ENCODE peak calls at places on chromosomes 2 and 18, in five cellular contexts. One of them, this sample, is unnamed.

GRCh38 chr18:61335737-61336555 is 2.7 kb downstream of the CDH20 start:
- DNase-seq in mesendoderm: peak
- DNase-seq in H9: no peak
- DNase-seq in PC-3: no peak
- DNase-seq in fibroblast of lung: no peak
- DNase-seq in this sample: no peak

GRCh38 chr18:73614812-73615211 is 532.8 kb downstream of the FBXO15 start:
- DNase-seq in mesendoderm: no peak
- DNase-seq in H9: no peak
- DNase-seq in PC-3: peak
- DNase-seq in fibroblast of lung: peak
- DNase-seq in this sample: peak

GRCh38 chr2:26630669-26631360 is 10.4 kb downstream of the CIB4 start:
- DNase-seq in mesendoderm: peak
- DNase-seq in H9: peak
- DNase-seq in PC-3: peak
- DNase-seq in fibroblast of lung: no peak
- DNase-seq in this sample: peak

GRCh38 chr18:59861009-59861408 is 38.8 kb upstream of the PMAIP1 start:
- DNase-seq in mesendoderm: no peak
- DNase-seq in H9: no peak
- DNase-seq in PC-3: no peak
- DNase-seq in fibroblast of lung: no peak
- DNase-seq in this sample: no peak

GRCh38 chr18:7273301-7273911 is 42.5 kb downstream of the LRRC30 start:
- DNase-seq in mesendoderm: peak
- DNase-seq in H9: no peak
- DNase-seq in PC-3: peak
- DNase-seq in fibroblast of lung: peak
- DNase-seq in this sample: no peak

GRCh38 chr2:64952113-64952895 is 36.9 kb upstream of the SLC1A4 start:
- DNase-seq in mesendoderm: no peak
- DNase-seq in H9: no peak
- DNase-seq in PC-3: no peak
- DNase-seq in fibroblast of lung: no peak
- DNase-seq in this sample: no peak

GRCh38 chr2:144943986-144944385 is 424.1 kb upstream of the ZEB2 start:
- DNase-seq in mesendoderm: no peak
- DNase-seq in H9: no peak
- DNase-seq in PC-3: peak
- DNase-seq in fibroblast of lung: peak
- DNase-seq in this sample: no peak

GRCh38 chr2:30511122-30512083 is 64.4 kb downstream of the LCLAT1 start:
- DNase-seq in mesendoderm: peak
- DNase-seq in H9: no peak
- DNase-seq in PC-3: peak
- DNase-seq in fibroblast of lung: peak
- DNase-seq in this sample: no peak

GRCh38 chr2:8525582-8526402 is 156.1 kb upstream of the ID2 start:
- DNase-seq in mesendoderm: peak
- DNase-seq in H9: peak
- DNase-seq in PC-3: peak
- DNase-seq in fibroblast of lung: peak
- DNase-seq in this sample: no peak

GRCh38 chr2:236176417-236176816 is 8.2 kb upstream of the GBX2 start:
- DNase-seq in mesendoderm: peak
- DNase-seq in H9: no peak
- DNase-seq in PC-3: peak
- DNase-seq in fibroblast of lung: peak
- DNase-seq in this sample: no peak

GRCh38 chr2:152376385-152376784 is 41.4 kb downstream of the FMNL2 start:
- DNase-seq in mesendoderm: peak
- DNase-seq in H9: no peak
- DNase-seq in PC-3: peak
- DNase-seq in fibroblast of lung: no peak
- DNase-seq in this sample: peak

GRCh38 chr2:156399224-156399949 is 36.8 kb upstream of the GPD2 start:
- DNase-seq in mesendoderm: peak
- DNase-seq in H9: peak
- DNase-seq in PC-3: peak
- DNase-seq in fibroblast of lung: peak
- DNase-seq in this sample: no peak

GRCh38 chr2:120558892-120559291 is 176.8 kb upstream of the GLI2 start:
- DNase-seq in mesendoderm: no peak
- DNase-seq in H9: no peak
- DNase-seq in PC-3: no peak
- DNase-seq in fibroblast of lung: no peak
- DNase-seq in this sample: no peak

GRCh38 chr2:106097370-106098000 is 96.6 kb downstream of the UXS1 start:
- DNase-seq in mesendoderm: peak
- DNase-seq in H9: no peak
- DNase-seq in PC-3: no peak
- DNase-seq in fibroblast of lung: no peak
- DNase-seq in this sample: no peak

GRCh38 chr2:113012436-113013335 is 7.4 kb downstream of the IL36A start:
- DNase-seq in mesendoderm: no peak
- DNase-seq in H9: no peak
- DNase-seq in PC-3: peak
- DNase-seq in fibroblast of lung: no peak
- DNase-seq in this sample: peak

GRCh38 chr2:241274127-241274526 is 41.3 kb downstream of the HDLBP start:
- DNase-seq in mesendoderm: peak
- DNase-seq in H9: peak
- DNase-seq in PC-3: no peak
- DNase-seq in fibroblast of lung: no peak
- DNase-seq in this sample: no peak

GRCh38 chr18:22765889-22766288 is 167.2 kb upstream of the RBBP8 start:
- DNase-seq in mesendoderm: no peak
- DNase-seq in H9: no peak
- DNase-seq in PC-3: no peak
- DNase-seq in fibroblast of lung: peak
- DNase-seq in this sample: no peak

GRCh38 chr2:55581435-55581834 is 36.0 kb downstream of the PPP4R3B start:
- DNase-seq in mesendoderm: peak
- DNase-seq in H9: no peak
- DNase-seq in PC-3: peak
- DNase-seq in fibroblast of lung: no peak
- DNase-seq in this sample: no peak

GRCh38 chr2:222257645-222258044 is 41.2 kb downstream of the PAX3 start:
- DNase-seq in mesendoderm: no peak
- DNase-seq in H9: no peak
- DNase-seq in PC-3: no peak
- DNase-seq in fibroblast of lung: no peak
- DNase-seq in this sample: no peak

GRCh38 chr18:79418642-79419041 is 22.9 kb downstream of the NFATC1 start:
- DNase-seq in mesendoderm: no peak
- DNase-seq in H9: no peak
- DNase-seq in PC-3: no peak
- DNase-seq in fibroblast of lung: no peak
- DNase-seq in this sample: no peak

GRCh38 chr2:174797792-174798276 is 33.6 kb upstream of the CHRNA1 start:
- DNase-seq in mesendoderm: no peak
- DNase-seq in H9: no peak
- DNase-seq in PC-3: no peak
- DNase-seq in fibroblast of lung: peak
- DNase-seq in this sample: no peak

GRCh38 chr18:44893045-44893706 is 212.5 kb downstream of the SETBP1 start:
- DNase-seq in mesendoderm: no peak
- DNase-seq in H9: no peak
- DNase-seq in PC-3: no peak
- DNase-seq in fibroblast of lung: no peak
- DNase-seq in this sample: no peak
- H3K4me2 ChIP-seq in mesendoderm: no peak
- H3K4me2 ChIP-seq in H9: no peak
- H3K4me2 ChIP-seq in PC-3: no peak
- H3K4me2 ChIP-seq in fibroblast of lung: no peak
- H3K4me2 ChIP-seq in this sample: no peak

GRCh38 chr2:40103163-40103562 is 324.1 kb upstream of the THUMPD2 start:
- DNase-seq in mesendoderm: no peak
- DNase-seq in H9: no peak
- DNase-seq in PC-3: no peak
- DNase-seq in fibroblast of lung: peak
- DNase-seq in this sample: no peak
- H3K9ac ChIP-seq in mesendoderm: no peak
- H3K9ac ChIP-seq in H9: no peak
- H3K9ac ChIP-seq in PC-3: no peak
- H3K9ac ChIP-seq in fibroblast of lung: no peak
- H3K9ac ChIP-seq in this sample: no peak

GRCh38 chr2:38485734-38486133 is 108.7 kb upstream of the ATL2 start:
- DNase-seq in mesendoderm: no peak
- DNase-seq in H9: no peak
- DNase-seq in PC-3: no peak
- DNase-seq in fibroblast of lung: no peak
- DNase-seq in this sample: no peak

GRCh38 chr2:38480617-38481016 is 103.5 kb upstream of the ATL2 start:
- DNase-seq in mesendoderm: no peak
- DNase-seq in H9: no peak
- DNase-seq in PC-3: no peak
- DNase-seq in fibroblast of lung: no peak
- DNase-seq in this sample: no peak

GRCh38 chr2:38484957-38485356 is 107.9 kb upstream of the ATL2 start:
- DNase-seq in mesendoderm: no peak
- DNase-seq in H9: no peak
- DNase-seq in PC-3: no peak
- DNase-seq in fibroblast of lung: no peak
- DNase-seq in this sample: no peak

GRCh38 chr2:38486213-38487026 is 109.3 kb upstream of the ATL2 start:
- DNase-seq in mesendoderm: no peak
- DNase-seq in H9: no peak
- DNase-seq in PC-3: no peak
- DNase-seq in fibroblast of lung: no peak
- DNase-seq in this sample: no peak

DNA sequence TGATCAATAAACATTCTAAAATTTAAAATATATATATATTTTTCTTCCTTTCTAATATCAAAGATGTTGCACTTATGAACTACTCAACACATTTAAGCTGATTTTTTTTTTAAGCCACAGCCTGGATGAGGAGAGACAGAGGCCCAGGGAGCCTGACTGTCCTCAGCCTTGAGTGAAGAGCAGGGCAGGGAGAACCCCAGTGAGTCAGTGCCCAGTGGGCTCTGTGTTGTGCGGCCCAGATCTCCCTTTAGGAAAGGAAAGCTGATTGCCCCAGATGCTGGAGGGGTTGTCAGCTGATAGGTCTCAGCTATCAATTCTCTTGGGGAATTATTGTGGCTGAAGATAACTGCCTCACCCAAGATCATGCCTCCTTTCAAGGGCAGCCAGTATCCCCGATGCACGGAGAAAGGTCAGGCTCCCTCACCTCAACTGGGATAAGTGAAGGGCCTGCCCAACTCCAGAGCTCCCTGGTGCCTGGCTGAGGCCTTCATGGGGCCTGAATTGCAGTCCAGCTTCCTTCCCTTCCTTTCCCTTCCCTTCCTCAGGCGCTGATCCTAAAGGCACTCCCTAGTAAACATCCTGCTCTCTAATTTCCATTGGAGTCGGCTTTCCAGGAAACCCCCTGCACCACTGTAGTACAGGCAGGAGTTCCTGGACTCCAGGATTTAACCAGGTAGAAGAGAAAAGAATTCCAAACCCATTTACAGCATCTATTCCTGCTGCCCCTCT is 106.9 kb upstream of the ATL2 start:
- DNase-seq in mesendoderm: no peak
- DNase-seq in H9: no peak
- DNase-seq in PC-3: no peak
- DNase-seq in fibroblast of lung: no peak
- DNase-seq in this sample: no peak
- H3K4me2 ChIP-seq in mesendoderm: no peak
- H3K4me2 ChIP-seq in H9: no peak
- H3K4me2 ChIP-seq in PC-3: no peak
- H3K4me2 ChIP-seq in fibroblast of lung: no peak
- H3K4me2 ChIP-seq in this sample: no peak

GRCh38 chr2:219510512-219511135 is 3.7 kb upstream of the ASIC4 start:
- DNase-seq in mesendoderm: no peak
- DNase-seq in H9: no peak
- DNase-seq in PC-3: no peak
- DNase-seq in fibroblast of lung: no peak
- DNase-seq in this sample: no peak
- H3K9ac ChIP-seq in mesendoderm: no peak
- H3K9ac ChIP-seq in H9: no peak
- H3K9ac ChIP-seq in PC-3: no peak
- H3K9ac ChIP-seq in fibroblast of lung: no peak
- H3K9ac ChIP-seq in this sample: no peak

GRCh38 chr2:85994897-85995647 is 106.3 kb upstream of the ST3GAL5 start:
- DNase-seq in mesendoderm: no peak
- DNase-seq in H9: peak
- DNase-seq in PC-3: no peak
- DNase-seq in fibroblast of lung: no peak
- DNase-seq in this sample: no peak
- H3K4me2 ChIP-seq in mesendoderm: no peak
- H3K4me2 ChIP-seq in H9: no peak
- H3K4me2 ChIP-seq in PC-3: no peak
- H3K4me2 ChIP-seq in fibroblast of lung: no peak
- H3K4me2 ChIP-seq in this sample: no peak

DNA sequence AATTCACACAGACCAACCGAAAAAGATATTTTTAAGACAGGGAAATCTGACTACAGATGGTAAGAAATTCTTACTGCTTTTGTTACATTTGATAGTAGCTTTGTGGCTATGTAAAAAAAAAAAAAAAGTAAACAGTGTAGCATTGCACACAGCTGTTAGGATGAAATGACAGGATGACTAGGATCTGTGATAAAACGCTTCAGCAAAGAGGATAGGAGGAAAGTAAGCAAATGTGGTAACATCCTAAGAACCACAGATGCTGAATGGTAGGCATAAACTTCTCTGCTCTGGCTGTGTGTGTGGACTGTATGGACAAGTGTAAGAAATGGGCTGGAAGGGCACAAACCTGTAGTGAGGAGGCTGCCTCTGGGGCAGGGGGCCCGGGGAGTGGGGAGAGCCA is 207.6 kb downstream of the ANAPC1 start:
- DNase-seq in mesendoderm: no peak
- DNase-seq in H9: no peak
- DNase-seq in PC-3: no peak
- DNase-seq in fibroblast of lung: peak
- DNase-seq in this sample: no peak
- H3K9ac ChIP-seq in mesendoderm: no peak
- H3K9ac ChIP-seq in H9: no peak
- H3K9ac ChIP-seq in PC-3: no peak
- H3K9ac ChIP-seq in fibroblast of lung: no peak
- H3K9ac ChIP-seq in this sample: no peak

GRCh38 chr2:38261569-38262513 is 115.2 kb downstream of the ATL2 start:
- DNase-seq in mesendoderm: no peak
- DNase-seq in H9: no peak
- DNase-seq in PC-3: no peak
- DNase-seq in fibroblast of lung: no peak
- DNase-seq in this sample: no peak
- H3K4me2 ChIP-seq in mesendoderm: no peak
- H3K4me2 ChIP-seq in H9: no peak
- H3K4me2 ChIP-seq in PC-3: no peak
- H3K4me2 ChIP-seq in fibroblast of lung: no peak
- H3K4me2 ChIP-seq in this sample: no peak

GRCh38 chr2:73436019-73436418 is 50.4 kb downstream of the ALMS1 start:
- DNase-seq in mesendoderm: no peak
- DNase-seq in H9: no peak
- DNase-seq in PC-3: no peak
- DNase-seq in fibroblast of lung: no peak
- DNase-seq in this sample: no peak
- H3K9ac ChIP-seq in mesendoderm: no peak
- H3K9ac ChIP-seq in H9: no peak
- H3K9ac ChIP-seq in PC-3: no peak
- H3K9ac ChIP-seq in fibroblast of lung: no peak
- H3K9ac ChIP-seq in this sample: no peak